ENCODE peak calls at places on chromosomes 11 and 22, in four cellular contexts. N is IMR-90, Z is H1, Q is mesendoderm. C is an unnamed sample.

GRCh38 chr11:126992804-126993111 is 7.8 kb downstream of the KIRREL3 start:
- DNase-seq in N (peak; percentile 95), Q (peak; percentile 13), Z (no peak), C (no peak)

GRCh38 chr11:8631395-8632110 is 37.5 kb upstream of the STK33 start:
- DNase-seq in Z (no peak), Q (no peak), N (peak; percentile 93), C (no peak)

GRCh38 chr11:70934999-70935768 is 317.2 kb downstream of the SHANK2 start:
- DNase-seq in Z (no peak), Q (no peak), N (peak; percentile 7), C (no peak)

GRCh38 chr22:27512283-27512761 is 289.2 kb downstream of the MN1 start:
- DNase-seq in Z (no peak), N (peak; percentile 97), Q (no peak), C (no peak)

GRCh38 chr11:121231576-121232278 is 60.8 kb upstream of the SC5D start:
- DNase-seq in N (no peak), Q (no peak), Z (no peak), C (no peak)

GRCh38 chr11:59012942-59013256 is 73.2 kb upstream of the GLYATL1B start:
- DNase-seq in Q (peak; percentile 1), N (no peak), Z (no peak), C (no peak)

GRCh38 chr11:126333142-126333541 is 22.3 kb upstream of the ST3GAL4 start:
- DNase-seq in Q (no peak), N (no peak), Z (no peak), C (no peak)

GRCh38 chr22:19756288-19757128 is 4.1 kb upstream of the TBX1 start:
- DNase-seq in Q (peak; percentile 49), Z (peak; percentile 78), N (no peak), C (peak; percentile 62)

GRCh38 chr11:93212094-93212493 is 14.3 kb upstream of the SLC36A4 start:
- DNase-seq in Z (no peak), N (no peak), Q (no peak), C (no peak)

GRCh38 chr11:93213622-93214021 is 15.8 kb upstream of the SLC36A4 start:
- DNase-seq in Z (no peak), N (no peak), Q (no peak), C (no peak)

GRCh38 chr11:93220078-93220477 is 22.3 kb upstream of the SLC36A4 start:
- DNase-seq in N (no peak), Z (no peak), Q (no peak), C (no peak)

GRCh38 chr11:93219440-93219839 is 21.6 kb upstream of the SLC36A4 start:
- DNase-seq in Q (no peak), N (no peak), Z (no peak), C (no peak)

GRCh38 chr11:93216511-93217121 is 18.8 kb upstream of the SLC36A4 start:
- DNase-seq in N (no peak), Q (no peak), Z (no peak), C (no peak)
- H3K56ac ChIP-seq in N (no peak overlapping the region), Q (no peak overlapping the region), Z (no peak overlapping the region), C (no peak overlapping the region)

DNA sequence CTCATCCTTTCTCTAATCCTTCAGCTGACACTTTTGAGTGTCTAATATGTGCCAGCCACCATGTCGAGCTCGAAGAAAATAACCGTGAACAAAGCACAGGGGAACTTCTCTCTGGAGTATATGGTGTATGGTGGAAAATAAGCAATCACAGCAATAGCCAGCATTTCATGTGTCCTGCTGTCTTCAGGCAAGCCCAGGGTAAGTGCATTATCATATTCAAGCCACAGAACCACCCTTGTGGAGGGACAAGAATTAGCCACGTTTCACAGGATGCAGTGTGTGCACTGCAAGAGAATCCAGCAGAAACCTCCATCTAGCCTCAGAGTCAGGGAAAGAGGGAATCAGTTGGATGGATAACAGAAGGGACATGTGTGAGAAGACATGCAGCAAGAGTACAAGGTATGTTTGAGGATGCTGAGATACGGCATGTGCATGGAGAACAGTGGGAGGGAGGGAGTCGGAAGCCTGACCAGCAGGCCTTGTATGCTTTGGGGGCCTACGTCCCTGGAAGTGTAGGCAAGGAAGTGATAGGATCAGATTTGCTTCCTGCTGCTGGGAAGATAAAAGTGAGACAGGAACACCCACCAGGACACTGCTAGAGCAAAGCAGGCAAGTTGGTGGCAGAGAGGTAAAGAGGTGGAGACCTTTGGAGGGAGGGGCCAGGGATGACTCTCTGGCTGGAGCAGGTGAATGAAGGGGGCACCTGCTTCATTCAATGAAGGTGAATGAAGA is 14.7 kb upstream of the GNAZ start:
- DNase-seq in N (no peak), Q (no peak), Z (peak; percentile 10), C (peak; percentile 14)
- H3K56ac ChIP-seq in N (no peak overlapping the region), Q (no peak overlapping the region), Z (no peak overlapping the region), C (no peak overlapping the region)

GRCh38 chr22:36663581-36663980 is 40.0 kb downstream of the CACNG2 start:
- DNase-seq in N (no peak), Q (no peak), Z (no peak), C (no peak)
- H3K56ac ChIP-seq in N (no peak overlapping the region), Q (no peak overlapping the region), Z (no peak overlapping the region), C (no peak overlapping the region)

GRCh38 chr11:32288276-32288675 is 147.1 kb downstream of the WT1 start:
- DNase-seq in Q (peak; percentile 39), Z (no peak), N (no peak), C (peak; percentile 49)
- H3K56ac ChIP-seq in Q (no peak overlapping the region), Z (no peak overlapping the region), N (no peak overlapping the region), C (no peak overlapping the region)

GRCh38 chr11:12144306-12145174 is 34.1 kb downstream of the MICAL2 start:
- DNase-seq in N (no peak), Z (no peak), Q (no peak), C (no peak)
- H3K56ac ChIP-seq in N (no peak overlapping the region), Z (no peak overlapping the region), Q (no peak overlapping the region), C (no peak overlapping the region)

DNA sequence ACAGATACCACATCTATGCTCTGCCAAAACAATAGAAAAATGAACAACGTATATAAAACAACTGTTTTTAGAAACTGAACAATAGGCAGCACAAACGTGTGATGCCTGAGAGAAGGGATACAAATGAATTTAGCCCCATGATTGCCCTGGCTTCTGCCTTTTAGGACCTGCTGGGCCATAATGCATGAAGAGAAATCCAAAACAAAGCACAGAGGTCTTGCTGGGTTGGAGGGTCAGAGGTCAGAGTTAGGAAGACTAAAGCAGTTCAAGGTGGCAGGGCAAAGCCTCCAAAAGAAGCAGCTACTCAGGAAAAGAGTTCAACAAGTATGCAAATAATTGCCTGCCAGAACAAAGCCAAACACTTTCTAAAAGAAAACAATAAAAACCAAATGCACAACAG is 138.5 kb downstream of the TTC28 start:
- DNase-seq in N (no peak), Q (no peak), Z (no peak), C (no peak)
- H3K56ac ChIP-seq in N (no peak overlapping the region), Q (no peak overlapping the region), Z (no peak overlapping the region), C (no peak overlapping the region)

GRCh38 chr11:69201048-69201365 is 45.3 kb downstream of the SMIM38 start:
- DNase-seq in Z (no peak), N (no peak), Q (no peak), C (no peak)

GRCh38 chr11:69200331-69201047 is 44.8 kb downstream of the SMIM38 start:
- DNase-seq in N (no peak), Q (no peak), Z (peak; percentile 57), C (no peak)

GRCh38 chr11:69196322-69197169 is 40.8 kb downstream of the SMIM38 start:
- DNase-seq in Q (no peak), N (no peak), Z (no peak), C (no peak)

GRCh38 chr11:69199583-69200295 is 44.0 kb downstream of the SMIM38 start:
- DNase-seq in Z (no peak), Q (peak; percentile 13), N (no peak), C (no peak)

DNA sequence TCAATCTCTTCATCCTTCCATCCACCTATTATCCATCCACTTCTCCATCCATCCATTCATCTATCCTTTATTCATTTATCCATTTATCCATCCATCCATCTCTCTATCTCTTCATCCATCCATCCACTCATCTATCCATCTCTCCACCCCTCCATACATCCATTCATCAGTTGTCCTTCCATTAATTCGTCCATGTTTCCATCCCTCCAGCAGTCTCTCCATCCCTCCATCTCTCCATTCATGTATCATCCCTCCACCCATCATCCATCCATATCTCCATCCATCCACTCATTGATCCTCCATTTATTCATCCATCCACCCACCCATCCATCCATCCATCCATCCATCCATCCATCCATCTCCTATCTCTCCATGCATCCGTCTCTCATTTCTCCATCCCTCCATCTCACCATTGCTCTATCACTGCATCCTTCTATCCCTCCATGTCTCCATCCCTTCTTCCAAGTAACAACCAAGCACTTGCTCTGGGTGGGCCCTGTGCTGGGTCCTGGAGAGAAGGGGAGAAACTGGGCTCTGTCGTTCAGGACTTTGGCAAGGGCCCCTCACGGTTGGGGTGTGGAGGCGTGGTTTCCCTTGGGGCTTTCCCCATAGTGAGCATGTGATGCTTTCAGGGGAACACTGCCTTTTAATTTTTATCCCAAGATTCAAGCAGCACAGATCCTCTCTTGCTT is 43.3 kb downstream of the SMIM38 start:
- DNase-seq in Q (no peak), N (no peak), Z (no peak), C (no peak)
- H3K56ac ChIP-seq in Q (no peak overlapping the region), N (no peak overlapping the region), Z (no peak overlapping the region), C (no peak overlapping the region)

DNA sequence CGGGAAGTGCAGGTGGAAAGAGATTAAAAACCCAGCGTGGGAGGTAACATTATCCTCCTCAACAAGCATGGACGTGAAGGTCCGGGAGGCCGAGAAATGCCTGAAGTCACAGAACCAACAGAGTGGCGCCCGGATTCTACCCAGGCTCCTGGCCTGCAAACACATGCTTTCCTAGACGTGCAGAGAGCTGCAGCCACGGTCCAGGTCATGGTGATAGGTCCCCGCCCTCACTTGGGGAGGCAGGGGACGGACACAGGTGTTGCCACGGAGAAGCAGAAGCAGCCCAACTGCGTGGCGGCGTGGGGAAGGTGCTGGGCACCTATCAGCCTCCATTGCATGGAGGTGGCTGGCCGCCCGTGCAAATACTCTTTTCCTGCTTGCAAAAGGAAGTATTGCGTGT is 148.8 kb downstream of the MPPED1 start:
- DNase-seq in Q (no peak), N (no peak), Z (no peak), C (peak; percentile 25)
- H3K56ac ChIP-seq in Q (no peak overlapping the region), N (no peak overlapping the region), Z (no peak overlapping the region), C (no peak overlapping the region)

DNA sequence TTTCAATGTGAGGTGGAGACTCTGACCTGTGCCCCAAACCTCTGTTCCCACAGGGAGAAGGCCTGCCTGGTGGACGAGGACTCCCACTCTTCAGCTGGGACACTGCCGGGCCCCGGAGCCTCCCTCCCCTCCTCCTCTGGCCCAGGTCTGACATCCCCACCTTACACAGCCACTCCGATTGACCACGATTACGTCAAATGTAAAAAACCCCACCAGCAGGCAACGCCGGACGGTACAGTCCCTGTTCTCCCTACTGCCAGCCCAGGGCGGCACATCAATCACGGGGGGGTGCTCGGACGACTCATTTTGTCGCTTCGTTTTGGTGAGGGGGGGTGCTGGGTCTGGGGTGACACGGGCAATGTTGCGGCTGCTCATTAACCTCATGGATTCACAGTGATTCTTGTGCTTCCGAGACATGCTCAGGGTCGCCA is 83.3 kb upstream of the SUSD2 start:
- DNase-seq in N (no peak), Z (no peak), Q (no peak), C (no peak)
- H3K56ac ChIP-seq in N (no peak overlapping the region), Z (no peak overlapping the region), Q (no peak overlapping the region), C (no peak overlapping the region)

C was measured in H9.